ENCODE peak calls at places on chromosome 1, in nine cellular contexts. P, N, X, U, O, B, C, H and L are unnamed samples.
A peak's percentile ranks its signal among the peaks of the same experiment; 100 is the strongest.

GRCh38 chr1:5109652-5110051 is 455.2 kb downstream of the AJAP1 start:
- DNase-seq in P (no peak), N (no peak), X (no peak), U (no peak), O (no peak), B (no peak), C (no peak), H (no peak), L (no peak)

GRCh38 chr1:87812881-87813577 is 484.3 kb downstream of the LMO4 start:
- DNase-seq in P (no peak), N (no peak), X (no peak), U (no peak), O (no peak), B (no peak), C (no peak), H (no peak), L (no peak)

GRCh38 chr1:94332952-94333351 is 85.2 kb upstream of the ABCD3 start:
- DNase-seq in P (no peak), N (no peak), X (no peak), U (peak; percentile 56), O (no peak), B (no peak), C (no peak), H (no peak), L (no peak)

GRCh38 chr1:89429062-89429461 is 65.2 kb downstream of the GBP6 start:
- DNase-seq in P (no peak), N (no peak), X (no peak), U (no peak), O (no peak), B (no peak), C (no peak), H (no peak), L (no peak)

GRCh38 chr1:62082456-62083363 is 111.9 kb upstream of the L1TD1 start:
- DNase-seq in P (peak; percentile 7), N (peak; percentile 66), X (no peak), U (no peak), O (no peak), B (peak; percentile 15), C (no peak), H (peak; percentile 45), L (peak; percentile 34)

GRCh38 chr1:18243503-18244175 is 136.0 kb downstream of the IGSF21 start:
- DNase-seq in P (no peak), N (no peak), X (no peak), U (no peak), O (no peak), B (no peak), C (no peak), H (no peak), L (no peak)

GRCh38 chr1:229127301-229127700 is 143.6 kb upstream of the RAB4A start:
- DNase-seq in P (no peak), N (no peak), X (no peak), U (peak; percentile 28), O (no peak), B (no peak), C (no peak), H (no peak), L (no peak)

GRCh38 chr1:199083680-199084079 is 444.8 kb downstream of the PTPRC start:
- DNase-seq in P (no peak), N (peak; percentile 6), X (no peak), U (peak; percentile 52), O (no peak), B (no peak), C (no peak), H (no peak), L (no peak)

GRCh38 chr1:232207089-232207723 is 422.7 kb downstream of the SIPA1L2 start:
- DNase-seq in P (no peak), N (no peak), X (no peak), U (no peak), O (no peak), B (no peak), C (no peak), H (no peak), L (no peak)

GRCh38 chr1:64038965-64039926 is 164.2 kb upstream of the UBE2U start:
- DNase-seq in P (no peak), N (peak; percentile 61), X (no peak), U (peak; percentile 99), O (peak; percentile 96), B (peak; percentile 33), C (no peak), H (peak; percentile 46), L (no peak)

GRCh38 chr1:15954316-15954715 is 21.6 kb downstream of the ZBTB17 start:
- DNase-seq in P (no peak), N (no peak), X (no peak), U (no peak), O (no peak), B (no peak), C (no peak), H (no peak), L (no peak)

GRCh38 chr1:211653907-211654553 is 21.4 kb downstream of the NEK2 start:
- DNase-seq in P (no peak), N (no peak), X (peak; percentile 40), U (no peak), O (no peak), B (no peak), C (no peak), H (no peak), L (no peak)

GRCh38 chr1:221688488-221688843 is 53.4 kb downstream of the DUSP10 start:
- DNase-seq in P (no peak), N (no peak), X (no peak), U (no peak), O (no peak), B (no peak), C (no peak), H (no peak), L (no peak)
- H3K27ac ChIP-seq in P (peak overlapping the region; percentile 44), N (no peak overlapping the region), X (no peak overlapping the region), U (no peak overlapping the region), O (no peak overlapping the region), B (no peak overlapping the region), C (no peak overlapping the region), H (no peak overlapping the region), L (no peak overlapping the region)

GRCh38 chr1:176462671-176463225 is at the start of gene PAPPA2:
- DNase-seq in P (no peak), N (no peak), X (no peak), U (no peak), O (no peak), B (no peak), C (no peak), H (no peak), L (no peak)

GRCh38 chr1:176460606-176461336 is 2.2 kb upstream of the PAPPA2 start:
- DNase-seq in P (no peak), N (no peak), X (no peak), U (no peak), O (no peak), B (no peak), C (no peak), H (no peak), L (no peak)

GRCh38 chr1:176461576-176461975 is 1.4 kb upstream of the PAPPA2 start:
- DNase-seq in P (no peak), N (no peak), X (no peak), U (no peak), O (no peak), B (no peak), C (no peak), H (no peak), L (no peak)

GRCh38 chr1:176456848-176457247 is 6.1 kb upstream of the PAPPA2 start:
- DNase-seq in P (no peak), N (no peak), X (no peak), U (no peak), O (no peak), B (no peak), C (no peak), H (no peak), L (no peak)
- H3K27ac ChIP-seq in P (no peak overlapping the region), N (no peak overlapping the region), X (no peak overlapping the region), U (no peak overlapping the region), O (no peak overlapping the region), B (no peak overlapping the region), C (no peak overlapping the region), H (no peak overlapping the region), L (no peak overlapping the region)

GRCh38 chr1:161177112-161177935 is at the start of gene B4GALT3:
- DNase-seq in P (peak; percentile 90), N (peak; percentile 99), X (peak; percentile 96), U (peak; percentile 46), O (no peak), B (peak; percentile 90), C (peak; percentile 93), H (peak; percentile 94), L (peak; percentile 94)
- H3K27ac ChIP-seq in P (peak within 1 kb of the TSS; percentile 82), N (peak within 1 kb of the TSS; percentile 44), X (peak within 1 kb of the TSS; percentile 90), U (peak within 1 kb of the TSS; percentile 91), O (peak within 1 kb of the TSS; percentile 33), B (peak within 1 kb of the TSS; percentile 89), C (peak within 1 kb of the TSS; percentile 91), H (no peak within 1 kb of the TSS), L (peak within 1 kb of the TSS; percentile 83)

GRCh38 chr1:226530591-226530990 is 18.0 kb upstream of the STUM start:
- DNase-seq in P (no peak), N (no peak), X (no peak), U (no peak), O (no peak), B (no peak), C (no peak), H (no peak), L (no peak)

GRCh38 chr1:226533220-226533619 is 15.3 kb upstream of the STUM start:
- DNase-seq in P (no peak), N (no peak), X (no peak), U (no peak), O (no peak), B (no peak), C (no peak), H (no peak), L (no peak)

GRCh38 chr1:226529891-226530290 is 18.7 kb upstream of the STUM start:
- DNase-seq in P (no peak), N (no peak), X (no peak), U (no peak), O (no peak), B (no peak), C (no peak), H (no peak), L (no peak)

GRCh38 chr1:226532553-226532952 is 16.0 kb upstream of the STUM start:
- DNase-seq in P (no peak), N (no peak), X (no peak), U (no peak), O (no peak), B (no peak), C (no peak), H (peak; percentile 57), L (no peak)

GRCh38 chr1:226531360-226532093 is 17.0 kb upstream of the STUM start:
- DNase-seq in P (no peak), N (no peak), X (no peak), U (no peak), O (no peak), B (no peak), C (no peak), H (no peak), L (no peak)
- H3K27ac ChIP-seq in P (no peak overlapping the region), N (no peak overlapping the region), X (no peak overlapping the region), U (no peak overlapping the region), O (no peak overlapping the region), B (no peak overlapping the region), C (no peak overlapping the region), H (no peak overlapping the region), L (no peak overlapping the region)